ENCODE peak calls at places on chromosomes 4 and X, in ten cellular contexts. N, A, X, D, E, L, Y, B, K and Q are unnamed samples.

GRCh38 chrX:134669378-134670098 is 11.3 kb upstream of the PLAC1 start:
- DNase-seq in E (peak; percentile 11), Y (no peak), D (peak; percentile 93), L (peak; percentile 82), K (no peak), N (no peak), X (peak; percentile 34), B (no peak), A (no peak), Q (no peak)

GRCh38 chr4:5462254-5462835 is 246.0 kb downstream of the EVC2 start:
- DNase-seq in Y (no peak), B (no peak), X (peak; percentile 61), K (no peak), L (no peak), N (no peak), E (no peak), A (peak; percentile 57), D (no peak), Q (no peak)

GRCh38 chr4:498328-498919 is 532 bp downstream of the ZNF721 start:
- DNase-seq in L (no peak), X (no peak), D (no peak), B (no peak), N (no peak), A (no peak), Y (peak; percentile 8), K (no peak), E (peak; percentile 18), Q (no peak)

GRCh38 chr4:141046255-141046654 is 87.0 kb downstream of the RNF150 start:
- DNase-seq in E (no peak), X (no peak), Y (peak; percentile 10), D (peak; percentile 100), N (no peak), B (no peak), L (no peak), A (no peak), K (no peak), Q (no peak)

GRCh38 chr4:170398228-170398627 is 308.5 kb upstream of the AADAT start:
- DNase-seq in D (no peak), N (no peak), B (no peak), X (no peak), A (no peak), L (no peak), E (no peak), Y (no peak), K (no peak), Q (no peak)

GRCh38 chr4:3128976-3129375 is 54.5 kb downstream of the HTT start:
- DNase-seq in Y (no peak), X (no peak), E (no peak), D (peak; percentile 65), K (no peak), B (no peak), N (no peak), L (no peak), A (no peak), Q (no peak)

GRCh38 chrX:19280636-19281035 is 63.1 kb upstream of the PDHA1 start:
- DNase-seq in B (no peak), A (no peak), N (no peak), Y (no peak), D (no peak), K (no peak), E (no peak), L (no peak), X (no peak), Q (no peak)

GRCh38 chr4:76674995-76675394 is 222.9 kb downstream of the SOWAHB start:
- DNase-seq in A (no peak), D (no peak), B (no peak), Y (peak; percentile 8), X (no peak), K (no peak), L (no peak), E (no peak), N (no peak), Q (no peak)

GRCh38 chrX:19272452-19272851 is 71.3 kb upstream of the PDHA1 start:
- DNase-seq in E (no peak), N (no peak), A (no peak), L (no peak), X (no peak), K (no peak), B (no peak), D (peak; percentile 1), Y (no peak), Q (no peak)

GRCh38 chr4:99634742-99635360 is 22.8 kb downstream of the C4orf54 start:
- DNase-seq in Y (no peak), X (no peak), N (no peak), L (no peak), B (no peak), E (no peak), D (no peak), A (no peak), K (no peak), Q (no peak)

GRCh38 chr4:20618729-20619128 is 81.5 kb upstream of the PACRGL start:
- DNase-seq in B (no peak), K (no peak), D (no peak), Y (no peak), N (no peak), A (no peak), L (no peak), X (no peak), E (no peak), Q (no peak)

GRCh38 chrX:136143714-136144113 is 3.6 kb upstream of the FHL1 start:
- DNase-seq in K (no peak), N (no peak), L (no peak), X (no peak), E (no peak), D (no peak), A (no peak), Y (no peak), B (no peak), Q (no peak)

GRCh38 chr4:176563591-176563990 is 229.1 kb downstream of the VEGFC start:
- DNase-seq in L (no peak), Y (no peak), A (no peak), K (no peak), D (peak; percentile 33), B (no peak), E (peak; percentile 11), X (no peak), N (no peak), Q (no peak)

GRCh38 chrX:155215443-155216178 is 649 bp upstream of the VBP1 start:
- DNase-seq in X (no peak), E (no peak), K (no peak), B (no peak), A (no peak), L (no peak), N (no peak), Y (no peak), D (no peak), Q (no peak)

GRCh38 chr4:121952290-121952689 is 430 bp upstream of the TRPC3 start:
- DNase-seq in K (no peak), B (no peak), L (no peak), Y (no peak), N (no peak), A (no peak), E (no peak), X (no peak), D (no peak), Q (no peak)

GRCh38 chr4:113300384-113301011 is 251.0 kb downstream of the ANK2 start:
- DNase-seq in L (peak; percentile 7), X (no peak), E (peak; percentile 13), N (no peak), K (no peak), A (no peak), D (peak; percentile 90), Y (peak; percentile 4), B (peak; percentile 49), Q (no peak)

GRCh38 chr4:106297636-106298035 is 18.4 kb downstream of the TBCK start:
- DNase-seq in L (no peak), Y (no peak), B (no peak), N (no peak), E (no peak), X (no peak), D (no peak), K (no peak), A (no peak), Q (no peak)

GRCh38 chr4:163540977-163541376 is 46.5 kb downstream of the TMA16 start:
- DNase-seq in Y (no peak), E (no peak), B (no peak), L (no peak), K (no peak), N (no peak), X (no peak), A (no peak), D (peak; percentile 95), Q (no peak)

GRCh38 chr4:158814636-158815035 is 45.8 kb downstream of the FNIP2 start:
- DNase-seq in B (no peak), D (peak; percentile 67), L (no peak), A (no peak), K (no peak), Y (no peak), X (no peak), N (no peak), E (no peak), Q (no peak)

GRCh38 chr4:164937576-164938270 is 39.7 kb downstream of the TRIM61 start:
- DNase-seq in A (no peak), K (no peak), Y (peak; percentile 12), X (no peak), B (no peak), E (no peak), N (no peak), L (no peak), D (peak; percentile 18), Q (no peak)
- TF ChIP-seq CTCF in A (no peak), K (no peak), Y (peak; percentile 27), X (no peak), B (peak; percentile 47), E (no peak), N (no peak), L (no peak), D (no peak), Q (no peak)

GRCh38 chrX:71068052-71068918 is at the start of gene SNX12:
- DNase-seq in N (peak; percentile 91), Y (peak; percentile 88), B (peak; percentile 86), E (peak; percentile 94), K (peak; percentile 85), L (peak; percentile 93), D (peak; percentile 94), A (peak; percentile 89), X (peak; percentile 96), Q (peak; percentile 58)
- TF ChIP-seq POLR2A in N (no peak), Y (no peak), B (peak; percentile 42), E (peak; percentile 74), K (peak; percentile 60), L (peak; percentile 53), D (peak; percentile 34), A (no peak), X (no peak), Q (peak; percentile 58)

DNA sequence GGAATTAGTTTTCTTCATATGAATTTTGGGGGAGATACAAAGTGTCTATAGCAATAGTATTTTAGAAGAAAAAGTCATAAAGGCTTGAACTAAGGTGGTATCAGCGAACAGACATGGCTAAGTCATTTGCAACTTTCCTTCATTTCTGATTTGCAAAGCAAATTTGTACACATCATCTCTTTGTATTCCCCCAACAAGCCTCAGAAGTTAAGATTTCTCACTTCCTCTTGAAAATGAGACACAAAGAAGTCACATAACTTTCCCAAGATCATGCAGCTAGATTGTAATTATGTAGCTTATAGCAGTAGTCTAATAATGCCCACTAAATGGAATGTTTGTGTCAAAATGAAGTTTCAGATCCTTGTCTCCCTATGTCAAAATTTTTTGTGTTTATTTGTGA is 709.8 kb upstream of the HS3ST1 start:
- DNase-seq in E (no peak), N (no peak), K (no peak), Y (no peak), B (no peak), X (no peak), L (no peak), A (no peak), D (no peak), Q (no peak)
- H3K4me1 ChIP-seq in E (no peaks in the 10 kb centered on the region), N (no peaks in the 10 kb centered on the region), K (no peaks in the 10 kb centered on the region), Y (no peaks in the 10 kb centered on the region), B (no peaks in the 10 kb centered on the region), X (no peaks in the 10 kb centered on the region), L (no peaks in the 10 kb centered on the region), A (no peaks in the 10 kb centered on the region), D (no peaks in the 10 kb centered on the region), Q (no peaks in the 10 kb centered on the region)

GRCh38 chrX:119218198-119218597 is 17.9 kb upstream of the PGRMC1 start:
- DNase-seq in Y (no peak), A (no peak), K (no peak), N (no peak), B (no peak), D (peak; percentile 15), L (no peak), X (no peak), E (peak; percentile 4), Q (no peak)
- TF ChIP-seq CTCF in Y (peak; percentile 42), A (no peak), K (peak; percentile 15), N (peak; percentile 51), B (peak; percentile 25), D (peak; percentile 50), L (peak; percentile 62), X (no peak), E (no peak), Q (no peak)